ENCODE peak calls at places on chromosomes 16 and 17, in seven cellular contexts. D is transverse colon, I is GM06990, S is right atrium auricular region, B is AG10803, Y is MM.1S, C is upper lobe of left lung. U is an unnamed sample.

GRCh38 chr16:72203401-72203800 is 31.4 kb upstream of the PMFBP1 start:
- DNase-seq in C (peak), B (peak), I (peak), D (peak), S (peak), Y (peak), U (peak)

GRCh38 chr17:60147553-60148241 is 2.1 kb upstream of the CA4 start:
- DNase-seq in I (no peak), Y (no peak), D (peak), B (no peak), C (peak), S (no peak), U (no peak)

GRCh38 chr17:17401271-17401781 is 75.5 kb upstream of the MED9 start:
- DNase-seq in I (no peak), B (peak), D (no peak), Y (no peak), S (no peak), C (peak), U (no peak)

GRCh38 chr17:48678141-48678971 is 44.0 kb downstream of the PRAC1 start:
- DNase-seq in Y (peak), B (peak), I (peak), S (peak), C (peak), D (peak), U (peak)

GRCh38 chr16:70694517-70695218 is 8.8 kb upstream of the MTSS2 start:
- DNase-seq in B (no peak), Y (no peak), S (no peak), I (no peak), D (no peak), C (no peak), U (no peak)

GRCh38 chr16:29857133-29857760 is 5.8 kb downstream of the CDIPT start:
- DNase-seq in Y (no peak), D (no peak), I (no peak), B (peak), S (no peak), C (no peak), U (no peak)

GRCh38 chr17:49193513-49194296 is 16.7 kb downstream of the GNGT2 start:
- DNase-seq in C (peak), S (peak), B (peak), Y (peak), D (peak), I (peak), U (peak)

GRCh38 chr16:12449374-12449773 is 354.3 kb downstream of the CPPED1 start:
- DNase-seq in Y (no peak), I (no peak), S (no peak), C (no peak), D (no peak), B (no peak), U (no peak)

GRCh38 chr16:11047939-11048500 is 103.7 kb downstream of the CLEC16A start:
- DNase-seq in I (no peak), C (no peak), B (no peak), D (no peak), Y (no peak), S (no peak), U (no peak)

GRCh38 chr17:53150101-53150698 is 672.5 kb upstream of the KIF2B start:
- DNase-seq in B (no peak), D (no peak), I (no peak), Y (peak), S (no peak), C (no peak), U (no peak)

GRCh38 chr17:38815576-38816193 is 9.4 kb downstream of the CWC25 start:
- DNase-seq in C (no peak), S (no peak), Y (no peak), B (peak), D (no peak), I (no peak), U (no peak)

GRCh38 chr17:81193470-81194224 is 27.6 kb upstream of the AATK start:
- DNase-seq in B (no peak), Y (no peak), S (no peak), C (peak), D (no peak), I (no peak), U (peak)

GRCh38 chr17:32551186-32551955 is 64.6 kb downstream of the CDK5R1 start:
- DNase-seq in Y (peak), I (peak), B (peak), D (no peak), S (no peak), C (no peak), U (peak)

GRCh38 chr16:89712476-89712805 is 8.3 kb downstream of the VPS9D1 start:
- DNase-seq in I (no peak), D (no peak), S (no peak), B (no peak), Y (no peak), C (no peak), U (peak)

GRCh38 chr17:79843917-79844815 is 4.9 kb upstream of the CBX4 start:
- DNase-seq in D (peak), C (no peak), I (no peak), Y (no peak), B (peak), S (no peak), U (no peak)

GRCh38 chr17:73798111-73798748 is 154.0 kb upstream of the SDK2 start:
- DNase-seq in D (peak), C (no peak), B (peak), S (no peak), Y (no peak), I (no peak), U (no peak)

GRCh38 chr17:19005442-19005773 is 844 bp upstream of the FAM83G start:
- DNase-seq in S (no peak), Y (no peak), D (no peak), C (no peak), I (no peak), B (no peak), U (no peak)

GRCh38 chr16:50267651-50268050 is 1.3 kb downstream of the ADCY7 start:
- DNase-seq in B (no peak), Y (no peak), D (no peak), I (no peak), S (no peak), C (no peak), U (no peak)

GRCh38 chr17:49898547-49899490 is 51.0 kb upstream of the TAC4 start:
- DNase-seq in Y (no peak), C (no peak), D (no peak), B (no peak), I (no peak), S (no peak), U (no peak)

GRCh38 chr16:81335669-81336068 is 20.9 kb downstream of the GAN start:
- DNase-seq in C (no peak), B (no peak), D (no peak), S (no peak), Y (no peak), I (peak), U (peak)

GRCh38 chr17:39787743-39788484 is 50.2 kb downstream of the GRB7 start:
- DNase-seq in Y (no peak), I (no peak), D (no peak), C (no peak), S (no peak), B (no peak), U (no peak)

GRCh38 chr17:39737761-39738567 is at the start of gene GRB7:
- DNase-seq in C (peak), D (peak), Y (peak), I (no peak), B (no peak), S (no peak), U (no peak)

GRCh38 chr17:64115043-64115698 is 14.8 kb downstream of the ERN1 start:
- DNase-seq in S (peak), I (no peak), C (peak), B (peak), Y (no peak), D (no peak), U (no peak)

GRCh38 chr17:35163886-35164285 is 16.3 kb downstream of the UNC45B start:
- DNase-seq in B (no peak), S (no peak), I (no peak), C (no peak), Y (no peak), D (no peak), U (no peak)

GRCh38 chr16:585351-585750 is 4.5 kb upstream of the RAB40C start:
- DNase-seq in S (no peak), B (no peak), D (no peak), I (no peak), C (peak), Y (no peak), U (no peak)

DNA sequence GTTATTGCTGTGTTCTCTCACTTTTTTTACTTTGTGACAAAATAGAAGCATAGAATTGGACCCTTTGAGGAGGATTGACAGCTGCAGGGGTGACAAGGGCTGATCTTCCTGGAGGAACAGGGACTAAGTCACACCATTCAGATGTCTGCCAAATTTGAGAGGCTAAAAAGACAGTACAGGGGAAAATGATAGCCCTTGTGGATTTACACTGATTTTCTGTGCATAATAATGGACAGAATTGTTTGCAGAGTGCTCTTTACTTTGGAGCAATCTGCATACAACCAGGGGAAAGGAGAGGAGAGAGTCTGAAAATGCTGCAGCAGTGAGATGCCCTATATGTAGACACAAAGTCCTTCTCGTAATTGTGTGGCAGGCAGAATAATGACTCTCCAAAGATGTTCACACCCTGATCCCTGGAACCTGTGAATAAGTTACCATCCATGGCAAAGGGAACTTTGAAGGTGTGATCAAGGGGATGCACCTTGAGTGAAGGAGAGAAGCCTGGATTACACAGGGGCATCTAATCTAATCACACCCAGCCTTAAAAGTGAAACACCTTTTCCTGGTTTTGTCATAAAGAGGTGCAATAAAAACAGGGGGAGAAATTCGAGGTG is 221.4 kb upstream of the CPHXL start:
- DNase-seq in B (no peak), S (no peak), D (no peak), I (no peak), C (no peak), Y (no peak), U (no peak)
- TF ChIP-seq CTCF in B (no peak), S (no peak), D (no peak), I (no peak), C (no peak), Y (no peak), U (no peak)

DNA sequence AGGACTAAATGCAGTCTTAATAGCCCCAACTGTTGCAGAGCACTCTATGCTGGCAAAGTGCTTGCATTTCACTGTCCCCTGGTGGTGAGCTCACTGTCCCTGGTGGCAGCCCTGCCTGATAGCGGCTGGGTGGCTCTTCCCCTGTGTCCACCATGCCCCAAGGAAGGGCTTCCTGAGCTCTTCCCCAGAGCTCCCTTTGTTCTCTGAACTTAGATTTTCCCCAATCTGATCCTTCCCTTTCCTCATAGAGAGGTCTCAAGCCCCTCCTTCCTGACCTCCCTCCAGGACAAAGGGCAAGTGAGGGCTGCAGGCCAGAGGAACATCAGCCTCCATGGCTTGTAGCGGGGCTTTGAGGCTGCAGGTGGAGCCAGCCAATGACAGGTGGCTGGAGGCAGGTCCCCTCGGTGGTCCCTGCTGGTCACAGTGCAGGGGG is 17.0 kb downstream of the BEAN1 start:
- DNase-seq in I (no peak), S (no peak), Y (no peak), D (no peak), C (no peak), B (no peak), U (no peak)
- TF ChIP-seq CTCF in I (no peak), S (peak), Y (no peak), D (no peak), C (no peak), B (no peak), U (no peak)

GRCh38 chr17:29042679-29043538 is at the start of gene PIPOX:
- DNase-seq in B (no peak), I (no peak), Y (peak), D (peak), C (peak), S (no peak), U (no peak)
- TF ChIP-seq CTCF in B (no peak), I (no peak), Y (peak), D (no peak), C (no peak), S (no peak), U (no peak)

GRCh38 chr16:8855051-8855786 is 13.6 kb downstream of the CARHSP1 start:
- DNase-seq in B (no peak), Y (peak), I (no peak), D (peak), C (peak), S (no peak), U (no peak)
- TF ChIP-seq CTCF in B (no peak), Y (peak), I (peak), D (no peak), C (no peak), S (no peak), U (no peak)

DNA sequence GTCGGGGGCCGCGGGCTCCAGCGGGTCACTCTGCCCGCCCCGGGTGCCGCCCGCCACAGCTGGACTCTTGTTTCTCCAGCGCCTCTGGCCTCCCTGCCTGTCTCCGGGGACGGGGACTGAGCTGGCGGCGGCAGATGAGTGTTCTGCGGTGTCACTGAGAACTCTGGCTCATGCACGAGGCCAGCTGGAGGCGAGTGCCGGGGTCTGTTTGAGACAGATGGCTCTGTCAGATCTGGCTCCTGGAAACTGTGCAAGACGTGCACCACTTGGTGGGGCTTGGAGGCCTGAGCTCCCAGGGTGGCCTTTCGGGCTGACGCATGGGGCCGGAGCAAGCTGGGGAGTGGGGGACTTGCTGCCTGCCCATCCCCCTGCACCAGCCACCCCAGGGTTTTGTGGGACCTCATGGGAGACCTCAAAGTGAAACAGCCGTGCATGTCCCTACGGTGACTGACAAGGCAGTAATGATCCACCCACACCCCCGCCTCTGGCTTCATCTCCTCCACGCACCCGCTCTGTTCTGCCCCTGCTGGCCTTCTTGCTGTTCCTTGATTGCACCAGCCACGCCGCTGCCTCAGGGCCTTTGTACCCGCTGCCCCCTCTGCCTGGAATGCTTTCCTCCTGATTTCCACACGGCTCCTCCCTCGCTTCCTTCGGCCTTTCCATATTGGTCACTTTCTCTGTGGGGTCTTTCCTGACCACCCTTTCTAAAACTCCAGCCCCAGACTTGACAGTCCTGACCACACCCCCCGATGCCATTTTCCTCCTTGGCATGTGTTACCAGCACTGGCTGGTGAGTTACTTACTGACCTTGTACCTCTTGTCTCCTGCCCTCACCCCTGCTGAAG is 174.9 kb upstream of the CIBAR2 start:
- DNase-seq in D (no peak), I (no peak), Y (no peak), B (peak), C (peak), S (peak), U (no peak)
- TF ChIP-seq CTCF in D (no peak), I (no peak), Y (no peak), B (peak), C (no peak), S (no peak), U (no peak)

GRCh38 chr17:56478836-56479447 is 114.6 kb upstream of the NOG start:
- DNase-seq in I (no peak), D (no peak), Y (peak), C (no peak), S (no peak), B (peak), U (peak)
- TF ChIP-seq CTCF in I (peak), D (peak), Y (peak), C (peak), S (peak), B (peak), U (peak)